ENCODE peak calls at places on chromosomes 7 and 10, in six cellular contexts. One of them, this sample, is unnamed.

GRCh38 chr10:52004342-52004949 is 305.1 kb upstream of the CSTF2T start:
- DNase-seq in fibroblast of the aortic adventitia: peak
- DNase-seq in posterior cingulate gyrus: no peak
- DNase-seq in Ammon's horn: peak
- DNase-seq in PC-9: no peak
- DNase-seq in RKO: peak
- DNase-seq in this sample: no peak

GRCh38 chr7:68224041-68224534 is 1227.5 kb downstream of the TYW1 start:
- DNase-seq in fibroblast of the aortic adventitia: no peak
- DNase-seq in posterior cingulate gyrus: peak
- DNase-seq in Ammon's horn: peak
- DNase-seq in PC-9: no peak
- DNase-seq in RKO: no peak
- DNase-seq in this sample: no peak

GRCh38 chr10:128337860-128338378 is 211.7 kb upstream of the MKI67 start:
- DNase-seq in fibroblast of the aortic adventitia: no peak
- DNase-seq in posterior cingulate gyrus: no peak
- DNase-seq in Ammon's horn: no peak
- DNase-seq in PC-9: no peak
- DNase-seq in RKO: no peak
- DNase-seq in this sample: no peak

GRCh38 chr7:23712368-23713284 is 2.6 kb downstream of the STK31 start:
- DNase-seq in fibroblast of the aortic adventitia: peak
- DNase-seq in posterior cingulate gyrus: no peak
- DNase-seq in Ammon's horn: peak
- DNase-seq in PC-9: peak
- DNase-seq in RKO: peak
- DNase-seq in this sample: no peak

GRCh38 chr10:28763471-28763870 is 86.2 kb downstream of the BAMBI start:
- DNase-seq in fibroblast of the aortic adventitia: no peak
- DNase-seq in posterior cingulate gyrus: no peak
- DNase-seq in Ammon's horn: no peak
- DNase-seq in PC-9: no peak
- DNase-seq in RKO: no peak
- DNase-seq in this sample: no peak

GRCh38 chr10:1174022-1174421 is 117.8 kb downstream of the WDR37 start:
- DNase-seq in fibroblast of the aortic adventitia: no peak
- DNase-seq in posterior cingulate gyrus: no peak
- DNase-seq in Ammon's horn: no peak
- DNase-seq in PC-9: no peak
- DNase-seq in RKO: no peak
- DNase-seq in this sample: no peak

GRCh38 chr7:974172-974571 is 1.2 kb downstream of the COX19 start:
- DNase-seq in fibroblast of the aortic adventitia: no peak
- DNase-seq in posterior cingulate gyrus: no peak
- DNase-seq in Ammon's horn: no peak
- DNase-seq in PC-9: peak
- DNase-seq in RKO: peak
- DNase-seq in this sample: no peak

GRCh38 chr10:14126697-14127440 is 203.9 kb downstream of the FRMD4A start:
- DNase-seq in fibroblast of the aortic adventitia: peak
- DNase-seq in posterior cingulate gyrus: no peak
- DNase-seq in Ammon's horn: no peak
- DNase-seq in PC-9: peak
- DNase-seq in RKO: peak
- DNase-seq in this sample: no peak

GRCh38 chr7:21076579-21076978 is 289.9 kb upstream of the SP8 start:
- DNase-seq in fibroblast of the aortic adventitia: no peak
- DNase-seq in posterior cingulate gyrus: no peak
- DNase-seq in Ammon's horn: no peak
- DNase-seq in PC-9: peak
- DNase-seq in RKO: no peak
- DNase-seq in this sample: no peak

This sample was measured in stimulated activated CD8-positive, alpha-beta memory T cell treated with anti-CD3 and anti-CD28 coated beads, Interleukin-4, amount 100 ng/mL, for 24 hours.